ENCODE peak calls at places on chromosomes 11 and 22, in nine cellular contexts. N, X, Q, U, I, Z, T, S and P are unnamed samples.

GRCh38 chr22:24137595-24137994 is 43.7 kb upstream of the SUSD2 start:
- DNase-seq in N (peak; percentile 54), I (peak; percentile 61), T (peak; percentile 85), Q (no peak), Z (peak; percentile 47), U (no peak), X (no peak), S (no peak), P (no peak)

GRCh38 chr11:12019337-12019736 is 10.9 kb upstream of the DKK3 start:
- DNase-seq in Z (no peak), X (peak; percentile 44), I (no peak), U (no peak), S (no peak), N (no peak), Q (no peak), T (no peak), P (no peak)

GRCh38 chr11:114281388-114281956 is 14.7 kb upstream of the NNMT start:
- DNase-seq in N (no peak), U (no peak), Q (no peak), X (no peak), T (peak; percentile 90), I (no peak), S (no peak), Z (peak; percentile 35), P (no peak)

GRCh38 chr11:45238724-45239123 is 47.4 kb downstream of the SYT13 start:
- DNase-seq in U (no peak), T (peak; percentile 29), I (peak; percentile 37), S (no peak), X (no peak), Z (peak; percentile 81), Q (no peak), N (no peak), P (no peak)

GRCh38 chr11:134536677-134537076 is 124.6 kb upstream of the B3GAT1 start:
- DNase-seq in N (no peak), U (no peak), Z (no peak), T (no peak), Q (no peak), X (no peak), S (no peak), I (no peak), P (no peak)

GRCh38 chr11:69108559-69108958 is 47.2 kb upstream of the SMIM38 start:
- DNase-seq in I (no peak), N (no peak), T (no peak), S (peak; percentile 33), Z (no peak), U (no peak), Q (no peak), X (no peak), P (no peak)

GRCh38 chr11:121839821-121840220 is 276.2 kb downstream of the BLID start:
- DNase-seq in U (no peak), N (no peak), X (no peak), Q (no peak), I (peak; percentile 34), T (peak; percentile 34), S (no peak), Z (no peak), P (no peak)

GRCh38 chr22:20488946-20489345 is 6.6 kb downstream of the KLHL22 start:
- DNase-seq in Z (no peak), N (no peak), S (no peak), Q (no peak), I (no peak), U (no peak), T (no peak), X (no peak), P (no peak)

GRCh38 chr11:118658372-118659313 is 20.8 kb downstream of the TREH start:
- DNase-seq in S (peak; percentile 71), U (no peak), Q (no peak), Z (peak; percentile 51), I (no peak), T (no peak), N (no peak), X (no peak), P (no peak)

GRCh38 chr11:117009905-117010605 is 88.2 kb downstream of the SIK3 start:
- DNase-seq in T (no peak), I (no peak), U (no peak), Q (no peak), X (no peak), N (no peak), S (no peak), Z (no peak), P (no peak)

GRCh38 chr11:99275521-99275920 is 254.8 kb downstream of the CNTN5 start:
- DNase-seq in X (no peak), S (no peak), T (no peak), Q (no peak), N (no peak), U (no peak), I (no peak), Z (peak; percentile 13), P (no peak)

GRCh38 chr11:61700221-61700620 is 20.0 kb downstream of the DAGLA start:
- DNase-seq in S (no peak), U (peak; percentile 60), Q (no peak), Z (peak; percentile 95), T (peak; percentile 84), X (no peak), I (no peak), N (no peak), P (no peak)

GRCh38 chr11:134503104-134503503 is 91.1 kb upstream of the B3GAT1 start:
- DNase-seq in I (no peak), Q (no peak), S (peak; percentile 59), N (no peak), X (no peak), U (no peak), Z (no peak), T (no peak), P (no peak)

GRCh38 chr11:78216571-78217287 is 28.0 kb downstream of the USP35 start:
- DNase-seq in N (no peak), U (no peak), X (no peak), Z (peak; percentile 58), I (no peak), T (peak; percentile 28), Q (no peak), S (peak; percentile 55), P (no peak)

GRCh38 chr11:1819115-1819514 is 15.7 kb upstream of the SYT8 start:
- DNase-seq in N (no peak), X (no peak), T (no peak), I (no peak), Z (no peak), S (no peak), U (no peak), Q (no peak), P (no peak)

GRCh38 chr11:34959770-34960169 is 43.4 kb downstream of the PDHX start:
- DNase-seq in Q (no peak), I (no peak), U (no peak), T (no peak), N (no peak), S (no peak), Z (no peak), X (no peak), P (no peak)